ENCODE peak calls at places on chromosomes 4 and X, in six cellular contexts. W is neural progenitor cell, P is endothelial cell of umbilical vein, T is HepG2, E is PC-3, V is GM23248. R is an unnamed sample.

GRCh38 chr4:167232805-167233522 is 1.3 kb downstream of the SPOCK3 start:
- DNase-seq in T (no peak), V (no peak), W (peak), P (no peak), E (no peak), R (no peak)

GRCh38 chr4:121656269-121656641 is 40.5 kb downstream of the ANXA5 start:
- DNase-seq in E (peak), T (peak), P (peak), W (peak), V (peak), R (peak)

GRCh38 chrX:154123241-154124219 is 20.5 kb upstream of the OPN1LW start:
- DNase-seq in W (no peak), P (peak), T (peak), V (no peak), E (peak), R (no peak)

GRCh38 chrX:44203791-44204190 is 139.7 kb downstream of the EFHC2 start:
- DNase-seq in E (peak), T (peak), P (no peak), V (no peak), W (no peak), R (no peak)

GRCh38 chrX:1518512-1518911 is 18.5 kb downstream of the P2RY8 start:
- DNase-seq in V (no peak), E (no peak), P (no peak), T (no peak), W (no peak), R (no peak)

GRCh38 chr4:30950737-30951136 is 230.6 kb downstream of the PCDH7 start:
- DNase-seq in V (no peak), P (no peak), E (peak), W (no peak), T (no peak), R (no peak)

GRCh38 chrX:149259241-149259640 is 245.9 kb downstream of the IDS start:
- DNase-seq in T (no peak), V (peak), P (no peak), W (no peak), E (peak), R (peak)

GRCh38 chr4:98447648-98448047 is 186.5 kb downstream of the RAP1GDS1 start:
- DNase-seq in E (no peak), P (no peak), T (no peak), V (no peak), W (no peak), R (no peak)

GRCh38 chr4:6369924-6370645 is 100.4 kb downstream of the WFS1 start:
- DNase-seq in V (no peak), E (no peak), W (peak), T (no peak), P (no peak), R (no peak)

GRCh38 chrX:619812-620493 is 10.6 kb upstream of the SHOX start:
- DNase-seq in P (no peak), E (no peak), W (peak), V (no peak), T (no peak), R (no peak)

GRCh38 chr4:119110121-119110520 is 25.5 kb upstream of the MYOZ2 start:
- DNase-seq in E (no peak), V (no peak), T (no peak), W (no peak), P (no peak), R (no peak)

GRCh38 chr4:44985152-44985551 is 258.8 kb upstream of the GNPDA2 start:
- DNase-seq in E (no peak), T (no peak), W (no peak), P (no peak), V (no peak), R (no peak)

GRCh38 chrX:40434947-40435346 is 145.8 kb upstream of the ATP6AP2 start:
- DNase-seq in E (no peak), P (no peak), T (no peak), W (peak), V (peak), R (peak)

GRCh38 chr4:186204103-186204559 is 12.8 kb downstream of the CYP4V2 start:
- DNase-seq in W (no peak), E (no peak), T (no peak), P (peak), V (no peak), R (peak)

GRCh38 chr4:182337366-182337765 is 94.2 kb downstream of the TENM3 start:
- DNase-seq in E (no peak), V (no peak), P (no peak), T (no peak), W (no peak), R (no peak)

GRCh38 chrX:45758319-45758718 is 557.6 kb upstream of the DIPK2B start:
- DNase-seq in W (no peak), T (no peak), V (peak), P (peak), E (peak), R (peak)

GRCh38 chr4:151541438-151542071 is 132.6 kb downstream of the FHIP1A start:
- DNase-seq in E (peak), V (peak), T (no peak), P (peak), W (peak), R (peak)

GRCh38 chrX:46506076-46506475 is 39.1 kb downstream of the ZNF674 start:
- DNase-seq in W (no peak), T (no peak), V (no peak), E (no peak), P (no peak), R (no peak)

GRCh38 chr4:113961322-113961698 is 18.1 kb downstream of the ARSJ start:
- DNase-seq in P (no peak), E (peak), T (no peak), W (no peak), V (peak), R (peak)

GRCh38 chr4:78551420-78552351 is at the start of gene ANXA3:
- DNase-seq in V (peak), P (peak), W (peak), E (peak), T (no peak), R (peak)

GRCh38 chr4:85967872-85968271 is 392.0 kb downstream of the MAPK10 start:
- DNase-seq in W (no peak), T (no peak), V (peak), P (no peak), E (no peak), R (peak)

GRCh38 chrX:29762006-29762405 is 453.4 kb upstream of the MAGEB2 start:
- DNase-seq in P (no peak), E (no peak), W (peak), T (no peak), V (no peak), R (no peak)

GRCh38 chr4:173371292-173372192 is 788 bp downstream of the SAP30 start:
- DNase-seq in P (peak), V (peak), W (peak), T (peak), E (peak), R (peak)

GRCh38 chr4:5460106-5460801 is 248.1 kb downstream of the EVC2 start:
- DNase-seq in T (peak), V (peak), W (peak), P (peak), E (peak), R (peak)

GRCh38 chr4:141429933-141430332 is 206.4 kb upstream of the IL15 start:
- DNase-seq in W (no peak), E (no peak), T (no peak), V (no peak), P (no peak), R (no peak)

GRCh38 chr4:88318751-88319350 is 34.5 kb upstream of the PPM1K start:
- DNase-seq in E (peak), P (no peak), V (peak), W (no peak), T (no peak), R (peak)

GRCh38 chr4:140603286-140603685 is 34.5 kb upstream of the UCP1 start:
- DNase-seq in T (no peak), W (no peak), P (no peak), E (no peak), V (no peak), R (no peak)

GRCh38 chr4:76088719-76089118 is 14.2 kb downstream of the ART3 start:
- DNase-seq in V (no peak), W (no peak), E (no peak), P (no peak), T (no peak), R (no peak)
- TF ChIP-seq EZH2 in V (no peak), W (no peak), E (no peak), P (no peak), T (no peak), R (no peak)

GRCh38 chrX:17547658-17548057 is 172.7 kb downstream of the NHS start:
- DNase-seq in T (peak), E (peak), V (peak), P (peak), W (no peak), R (peak)

GRCh38 chrX:17546356-17546755 is 171.4 kb downstream of the NHS start:
- DNase-seq in P (no peak), E (no peak), W (no peak), V (no peak), T (no peak), R (no peak)

GRCh38 chrX:17550011-17550410 is 175.0 kb downstream of the NHS start:
- DNase-seq in V (no peak), T (no peak), P (no peak), E (no peak), W (no peak), R (no peak)

GRCh38 chrX:17552251-17552650 is 177.3 kb downstream of the NHS start:
- DNase-seq in V (peak), E (peak), T (no peak), W (no peak), P (no peak), R (no peak)

GRCh38 chrX:17549005-17549685 is 174.1 kb downstream of the NHS start:
- DNase-seq in P (no peak), E (no peak), V (no peak), T (no peak), W (peak), R (no peak)
- H3K9ac ChIP-seq in P (no peak), E (no peak), V (no peak), T (no peak), W (no peak), R (no peak)

DNA sequence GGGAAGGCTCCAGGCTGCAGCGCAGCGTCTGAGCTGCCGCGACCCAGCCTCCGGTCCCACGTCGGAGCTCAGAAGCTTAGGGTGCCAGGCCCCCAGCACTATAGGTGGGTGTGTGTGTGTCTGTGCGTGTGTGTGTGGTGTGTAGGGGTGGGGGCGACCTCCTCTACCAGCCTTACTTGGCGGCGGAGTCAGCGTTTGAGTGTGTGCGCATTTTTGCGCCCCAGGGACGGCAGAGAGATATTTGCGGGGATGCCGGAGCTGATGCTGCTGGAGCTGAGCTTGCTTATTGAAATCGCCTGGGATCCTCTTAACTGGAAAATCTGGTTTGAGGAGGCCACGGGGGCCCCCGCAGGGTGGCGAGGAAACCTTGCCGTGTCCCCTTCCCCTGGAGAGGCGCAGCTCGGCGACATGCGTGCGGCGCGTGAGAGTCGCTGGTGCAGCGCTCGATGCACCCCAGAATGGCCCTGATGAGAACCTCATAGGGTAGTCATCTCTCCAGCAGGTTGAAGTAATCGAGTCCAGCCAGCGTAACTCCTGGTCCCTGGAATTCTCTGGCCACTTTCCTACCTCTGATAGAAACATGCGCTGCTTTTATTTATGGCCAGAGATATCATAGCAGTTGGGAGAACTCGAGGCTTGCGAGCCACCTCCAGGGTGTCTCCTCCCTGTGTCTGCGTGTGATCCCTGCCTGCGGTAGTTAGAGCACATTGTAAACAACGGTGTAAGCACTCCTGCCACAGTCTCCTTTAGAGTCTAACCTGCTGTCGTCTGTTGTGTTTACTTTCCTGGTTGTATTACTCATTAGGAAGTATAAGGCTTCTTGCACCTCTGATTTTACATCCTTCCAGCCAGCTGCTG is 2.7 kb downstream of the ADGRL3 start:
- DNase-seq in V (no peak), T (no peak), P (no peak), E (peak), W (peak), R (peak)
- TF ChIP-seq EZH2 in V (no peak), T (peak), P (peak), E (no peak), W (no peak), R (peak)

GRCh38 chrX:37752941-37753340 is 26.9 kb upstream of the CYBB start:
- DNase-seq in P (no peak), E (no peak), W (no peak), V (no peak), T (no peak), R (no peak)

GRCh38 chrX:37745835-37746234 is 34.0 kb upstream of the CYBB start:
- DNase-seq in V (no peak), P (no peak), W (no peak), E (no peak), T (no peak), R (no peak)

GRCh38 chrX:37745354-37745753 is 34.5 kb upstream of the CYBB start:
- DNase-seq in V (peak), T (peak), E (peak), P (peak), W (peak), R (peak)

GRCh38 chrX:37746268-37746931 is 33.5 kb upstream of the CYBB start:
- DNase-seq in W (no peak), T (no peak), P (no peak), E (peak), V (no peak), R (no peak)

DNA sequence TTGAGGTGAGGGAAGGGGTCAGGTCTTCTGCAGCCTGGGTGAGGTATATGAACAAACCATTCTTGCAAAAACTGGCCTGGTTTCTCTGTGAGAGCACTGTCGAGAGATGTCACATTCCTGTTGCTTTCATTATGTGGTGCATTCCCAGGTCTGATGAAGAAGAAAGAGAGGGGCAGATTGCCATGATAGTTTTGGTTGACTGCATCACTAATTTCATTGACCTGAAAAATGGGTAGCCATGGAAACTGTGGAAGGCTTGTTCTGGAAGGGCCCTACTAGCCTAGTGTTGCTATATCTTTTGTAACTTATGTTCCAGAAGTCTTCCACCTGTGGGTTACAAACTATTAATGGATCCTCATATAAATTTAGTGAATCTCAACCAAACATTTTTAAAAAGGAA is 32.9 kb upstream of the CYBB start:
- DNase-seq in V (no peak), T (no peak), W (no peak), E (no peak), P (no peak), R (no peak)
- H3K9ac ChIP-seq in V (no peak), T (no peak), W (no peak), E (no peak), P (no peak), R (no peak)